ENCODE peak calls at places on chromosomes 16 and 17, in five cellular contexts. L is fibroblast of pulmonary artery, X is astrocyte of the spinal cord, B is cardiac muscle cell, J is hepatocyte. Q is an unnamed sample.

GRCh38 chr17:8846768-8847211 is 20.7 kb downstream of the PIK3R6 start:
- DNase-seq in L (peak; percentile 57), X (peak; percentile 15), B (peak; percentile 86), J (peak; percentile 45), Q (peak; percentile 64)

GRCh38 chr17:31869797-31870568 is 10.9 kb upstream of the COPRS start:
- DNase-seq in L (no peak), X (peak; percentile 39), B (no peak), J (no peak), Q (no peak)

GRCh38 chr16:56207421-56207820 is 16.1 kb downstream of the GNAO1 start:
- DNase-seq in L (no peak), X (no peak), B (no peak), J (no peak), Q (no peak)

GRCh38 chr16:48284772-48285409 is 37.6 kb upstream of the ABCC11 start:
- DNase-seq in L (no peak), X (no peak), B (no peak), J (no peak), Q (no peak)

GRCh38 chr17:48457080-48457836 is 27.2 kb upstream of the SKAP1 start:
- DNase-seq in L (peak; percentile 64), X (peak; percentile 53), B (peak; percentile 80), J (peak; percentile 82), Q (peak; percentile 60)

GRCh38 chr17:8900207-8900606 is 32.7 kb upstream of the PIK3R6 start:
- DNase-seq in L (no peak), X (no peak), B (no peak), J (no peak), Q (no peak)

GRCh38 chr17:78921437-78921971 is 3.7 kb downstream of the TIMP2 start:
- DNase-seq in L (no peak), X (no peak), B (no peak), J (no peak), Q (no peak)

GRCh38 chr16:78926723-78927200 is 673.8 kb downstream of the MAF start:
- DNase-seq in L (no peak), X (no peak), B (no peak), J (no peak), Q (no peak)

GRCh38 chr16:77556203-77556602 is 121.4 kb upstream of the ADAMTS18 start:
- DNase-seq in L (no peak), X (no peak), B (peak; percentile 36), J (no peak), Q (no peak)

GRCh38 chr17:41013606-41014005 is 4.7 kb upstream of the KRTAP3-1 start:
- DNase-seq in L (no peak), X (no peak), B (no peak), J (peak; percentile 9), Q (peak; percentile 43)

GRCh38 chr17:2213291-2213960 is 90.2 kb downstream of the SMG6 start:
- DNase-seq in L (peak; percentile 56), X (peak; percentile 66), B (no peak), J (no peak), Q (peak; percentile 69)

GRCh38 chr17:2212328-2212981 is 91.1 kb downstream of the SMG6 start:
- DNase-seq in L (peak; percentile 70), X (peak; percentile 71), B (no peak), J (no peak), Q (peak; percentile 90)

GRCh38 chr17:2214887-2215615 is 88.5 kb downstream of the SMG6 start:
- DNase-seq in L (peak; percentile 66), X (peak; percentile 88), B (peak; percentile 68), J (no peak), Q (peak; percentile 90)

GRCh38 chr17:2215616-2216364 is 87.8 kb downstream of the SMG6 start:
- DNase-seq in L (peak; percentile 94), X (peak; percentile 96), B (peak; percentile 59), J (peak; percentile 74), Q (peak; percentile 96)

DNA sequence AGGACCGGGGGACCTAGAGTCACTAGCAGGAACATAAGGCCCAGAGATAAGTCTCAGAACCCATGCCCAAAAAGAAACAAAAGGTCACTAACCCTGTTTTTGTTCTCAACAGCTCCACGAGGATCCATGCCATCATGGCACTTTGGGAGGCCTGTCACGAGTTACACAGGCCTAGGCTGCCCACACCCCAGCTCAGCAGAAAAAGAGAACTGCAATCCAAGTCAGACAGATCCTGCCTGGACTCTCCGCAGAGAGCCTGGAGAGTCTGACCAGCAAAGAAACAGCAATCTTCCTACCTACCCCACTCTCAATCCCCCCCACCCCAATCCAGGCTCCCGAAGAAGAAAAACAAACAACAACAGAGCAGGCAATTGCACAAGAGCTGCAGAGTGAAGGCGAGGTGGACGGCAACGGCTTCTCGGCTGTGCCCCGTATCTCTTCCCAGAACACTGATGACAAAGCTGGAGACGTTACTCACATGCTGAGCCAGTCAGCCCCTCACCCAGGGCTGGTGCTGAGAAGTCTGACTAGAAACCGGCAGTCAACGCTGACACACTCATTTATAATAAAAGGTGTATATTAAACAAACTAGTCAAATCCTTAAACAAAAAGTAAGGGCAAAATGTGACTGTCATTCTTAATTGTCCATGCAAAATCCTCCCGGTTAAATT is 89.4 kb downstream of the SMG6 start:
- DNase-seq in L (peak; percentile 96), X (peak; percentile 93), B (peak; percentile 66), J (peak; percentile 85), Q (peak; percentile 97)
- H3K4me3 ChIP-seq in L (peak overlapping the region; percentile 44), X (peak overlapping the region; percentile 31), B (peak overlapping the region; percentile 0), J (no peak overlapping the region), Q (peak overlapping the region; percentile 36)

DNA sequence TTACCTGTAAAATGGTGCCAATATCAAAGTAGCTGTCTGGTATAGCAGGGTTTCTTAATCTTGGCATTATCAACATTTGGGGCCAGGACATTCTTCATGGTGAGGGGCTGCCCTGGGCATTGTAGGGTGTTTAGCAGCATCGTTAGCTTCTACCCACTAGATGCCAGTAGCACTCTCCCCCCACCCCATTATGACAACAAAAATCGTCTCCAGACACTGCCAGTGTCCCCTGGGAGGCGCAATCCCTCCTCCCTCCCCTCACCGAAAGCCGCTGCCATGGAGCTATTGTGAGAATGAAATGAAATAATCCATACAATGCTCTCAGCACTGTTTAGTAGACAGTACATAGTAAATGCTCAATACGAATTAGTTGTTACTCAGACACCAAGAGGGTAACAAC is 502.8 kb downstream of the NPIPA7 start:
- DNase-seq in L (no peak), X (no peak), B (no peak), J (no peak), Q (no peak)
- TF ChIP-seq CTCF in L (no peak), X (no peak), B (no peak), J (no peak), Q (no peak)

GRCh38 chr17:28738680-28739384 is 5.0 kb upstream of the TRAF4 start:
- DNase-seq in L (no peak), X (no peak), B (no peak), J (no peak), Q (no peak)
- H3K4me3 ChIP-seq in L (no peak overlapping the region), X (no peak overlapping the region), B (no peak overlapping the region), J (no peak overlapping the region), Q (no peak overlapping the region)

GRCh38 chr16:86019446-86020047 is 120.6 kb downstream of the IRF8 start:
- DNase-seq in L (no peak), X (no peak), B (peak; percentile 54), J (no peak), Q (no peak)
- TF ChIP-seq CTCF in L (peak; percentile 27), X (peak; percentile 38), B (peak; percentile 33), J (peak; percentile 38), Q (peak; percentile 59)

GRCh38 chr17:50062323-50063243 is 6.7 kb downstream of the ITGA3 start:
- DNase-seq in L (peak; percentile 79), X (peak; percentile 79), B (peak; percentile 24), J (no peak), Q (peak; percentile 66)
- H3K4me3 ChIP-seq in L (no peak overlapping the region), X (no peak overlapping the region), B (no peak overlapping the region), J (no peak overlapping the region), Q (no peak overlapping the region)

DNA sequence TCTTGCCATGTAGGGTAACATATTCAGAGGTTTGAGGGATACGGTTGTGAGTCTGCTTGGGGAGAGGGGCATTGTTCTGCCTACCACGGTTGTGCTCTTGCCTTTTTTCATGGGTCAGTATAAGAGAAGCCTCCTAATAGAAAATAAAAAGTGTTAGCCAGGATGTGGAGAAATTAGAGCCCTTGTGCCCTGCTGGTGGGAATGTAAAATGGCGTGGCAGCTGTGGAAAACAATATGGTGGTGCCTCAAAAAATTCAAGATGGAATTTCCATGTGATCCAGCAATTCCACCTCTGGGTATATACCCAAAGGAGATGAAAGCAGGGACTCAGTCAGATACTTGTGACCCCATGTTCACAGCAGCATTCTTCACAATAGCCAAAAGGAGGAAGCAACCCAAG is 14.2 kb upstream of the LRRC75A start:
- DNase-seq in L (no peak), X (no peak), B (no peak), J (no peak), Q (no peak)
- TF ChIP-seq CTCF in L (peak; percentile 10), X (peak; percentile 24), B (peak; percentile 21), J (no peak), Q (peak; percentile 38)

GRCh38 chr16:57637965-57638364 is 9.5 kb downstream of the ADGRG1 start:
- DNase-seq in L (no peak), X (no peak), B (no peak), J (no peak), Q (no peak)
- H3K4me3 ChIP-seq in L (no peak overlapping the region), X (no peak overlapping the region), B (no peak overlapping the region), J (no peak overlapping the region), Q (no peak overlapping the region)

GRCh38 chr17:81808778-81809555 is 5.0 kb downstream of the GCGR start:
- DNase-seq in L (no peak), X (no peak), B (no peak), J (no peak), Q (no peak)
- TF ChIP-seq CTCF in L (no peak), X (no peak), B (no peak), J (no peak), Q (no peak)

Q was measured in choroid plexus epithelial cell.